ENCODE peak calls at places on chromosomes 3 and 15, in four cellular contexts. F, L, M and A are unnamed samples.
A peak's percentile ranks its signal among the peaks of the same experiment; 100 is the strongest.

GRCh38 chr3:146464005-146464595 is 5.3 kb downstream of the PLSCR2 start:
- DNase-seq in F (no peak), L (no peak), M (no peak), A (no peak)

GRCh38 chr3:32018723-32019564 is 37.4 kb downstream of the ZNF860 start:
- DNase-seq in F (no peak), L (peak; percentile 43), M (no peak), A (no peak)

GRCh38 chr3:16480861-16481569 is 32.5 kb downstream of the RFTN1 start:
- DNase-seq in F (no peak), L (no peak), M (no peak), A (no peak)

GRCh38 chr3:148147896-148148295 is 549.8 kb upstream of the AGTR1 start:
- DNase-seq in F (no peak), L (no peak), M (no peak), A (no peak)

GRCh38 chr3:111725706-111726105 is 130.6 kb upstream of the ZBED2 start:
- DNase-seq in F (no peak), L (no peak), M (no peak), A (no peak)

GRCh38 chr3:177141899-177142651 is 55.2 kb downstream of the TBL1XR1 start:
- DNase-seq in F (no peak), L (no peak), M (no peak), A (no peak)

GRCh38 chr3:67558429-67558828 is 96.0 kb downstream of the SUCLG2 start:
- DNase-seq in F (no peak), L (no peak), M (no peak), A (no peak)

GRCh38 chr3:101077361-101078011 is 84.3 kb upstream of the ABI3BP start:
- DNase-seq in F (no peak), L (no peak), M (no peak), A (no peak)

GRCh38 chr15:23035964-23036566 is 3.3 kb downstream of the TUBGCP5 start:
- DNase-seq in F (no peak), L (peak; percentile 58), M (peak; percentile 29), A (peak; percentile 48)

GRCh38 chr3:168121175-168121853 is 25.6 kb upstream of the GOLIM4 start:
- DNase-seq in F (no peak), L (no peak), M (peak; percentile 44), A (no peak)

GRCh38 chr3:41318520-41318919 is 119.2 kb downstream of the CTNNB1 start:
- DNase-seq in F (no peak), L (no peak), M (no peak), A (no peak)

GRCh38 chr15:55222588-55222987 is 25.8 kb upstream of the RSL24D1 start:
- DNase-seq in F (no peak), L (peak; percentile 83), M (no peak), A (no peak)

GRCh38 chr3:21515417-21515816 is 235.6 kb downstream of the ZNF385D start:
- DNase-seq in F (no peak), L (no peak), M (no peak), A (no peak)

GRCh38 chr3:82685761-82686160 is 924.3 kb upstream of the GBE1 start:
- DNase-seq in F (no peak), L (no peak), M (no peak), A (no peak)

GRCh38 chr3:113054552-113054951 is 63.8 kb downstream of the GTPBP8 start:
- DNase-seq in F (no peak), L (peak; percentile 45), M (no peak), A (no peak)

GRCh38 chr3:12395349-12396012 is 88.8 kb upstream of the TSEN2 start:
- DNase-seq in F (no peak), L (no peak), M (no peak), A (no peak)

GRCh38 chr3:152339881-152340505 is 71.3 kb downstream of the MBNL1 start:
- DNase-seq in F (no peak), L (no peak), M (no peak), A (no peak)

GRCh38 chr3:10627884-10628572 is 122.6 kb upstream of the ATP2B2 start:
- DNase-seq in F (peak; percentile 21), L (no peak), M (no peak), A (no peak)

GRCh38 chr3:190173426-190173825 is 52.7 kb upstream of the P3H2 start:
- DNase-seq in F (no peak), L (no peak), M (no peak), A (no peak)

GRCh38 chr15:40927497-40928346 is 1.4 kb upstream of the DLL4 start:
- DNase-seq in F (no peak), L (peak; percentile 29), M (peak; percentile 44), A (peak; percentile 85)

GRCh38 chr3:128489860-128490649 is 2.9 kb downstream of the GATA2 start:
- DNase-seq in F (no peak), L (no peak), M (no peak), A (no peak)
- TF ChIP-seq CTCF in F (peak; percentile 11), L (no peak), M (no peak), A (no peak)

GRCh38 chr3:71662553-71662952 is 62.6 kb downstream of the EIF4E3 start:
- DNase-seq in F (no peak), L (no peak), M (no peak), A (no peak)
- TF ChIP-seq POLR2AphosphoS5 in F (no peak), L (no peak), M (no peak), A (no peak)

DNA sequence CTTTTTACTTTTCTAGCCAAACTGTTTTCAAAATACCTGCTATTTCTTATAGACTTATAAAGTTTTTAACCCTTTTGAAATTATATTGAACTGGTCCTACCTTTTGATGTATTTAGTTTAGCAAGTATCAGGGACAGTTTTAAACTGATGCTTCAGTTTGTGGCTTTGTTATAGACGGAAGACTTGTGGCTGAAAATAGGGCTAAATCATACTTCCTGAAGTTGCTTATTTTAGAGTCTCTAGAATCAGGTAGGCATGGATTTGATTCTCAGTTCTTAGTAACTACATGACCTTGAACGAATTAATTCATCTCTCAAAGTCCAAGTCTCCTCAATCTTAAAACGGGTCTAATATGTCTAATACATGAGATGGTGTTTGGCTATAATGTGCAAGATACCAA is 322.8 kb downstream of the RAP2B start:
- DNase-seq in F (no peak), L (no peak), M (no peak), A (no peak)
- H3K27ac ChIP-seq in F (no peak overlapping the region), L (no peak overlapping the region), M (no peak overlapping the region), A (no peak overlapping the region)

DNA sequence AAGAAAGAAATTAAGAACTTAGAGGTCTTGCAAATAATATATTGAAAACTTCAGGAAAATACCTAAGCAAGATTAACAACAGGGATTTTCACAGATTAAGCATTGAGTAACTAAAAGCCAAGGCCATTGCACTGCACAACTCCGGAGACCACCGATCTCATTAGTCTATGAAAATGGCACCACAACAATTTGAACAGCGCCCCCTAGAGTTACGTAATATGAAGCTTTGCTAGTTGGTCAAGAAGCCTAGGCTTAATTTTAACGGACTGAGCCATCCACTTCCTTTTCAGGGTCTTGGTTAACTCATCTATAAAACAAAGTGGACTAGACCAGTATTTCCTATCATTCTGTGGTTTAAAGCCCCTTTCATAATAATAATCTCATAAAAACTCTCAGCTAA is 24.8 kb downstream of the TMEM212 start:
- DNase-seq in F (no peak), L (peak; percentile 22), M (no peak), A (no peak)
- TF ChIP-seq CTCF in F (peak; percentile 57), L (no peak), M (no peak), A (peak; percentile 17)

GRCh38 chr15:90143176-90143655 is 40.9 kb upstream of the IDH2 start:
- DNase-seq in F (peak; percentile 58), L (peak; percentile 90), M (peak; percentile 85), A (peak; percentile 86)
- TF ChIP-seq POLR2AphosphoS5 in F (no peak), L (no peak), M (no peak), A (no peak)

DNA sequence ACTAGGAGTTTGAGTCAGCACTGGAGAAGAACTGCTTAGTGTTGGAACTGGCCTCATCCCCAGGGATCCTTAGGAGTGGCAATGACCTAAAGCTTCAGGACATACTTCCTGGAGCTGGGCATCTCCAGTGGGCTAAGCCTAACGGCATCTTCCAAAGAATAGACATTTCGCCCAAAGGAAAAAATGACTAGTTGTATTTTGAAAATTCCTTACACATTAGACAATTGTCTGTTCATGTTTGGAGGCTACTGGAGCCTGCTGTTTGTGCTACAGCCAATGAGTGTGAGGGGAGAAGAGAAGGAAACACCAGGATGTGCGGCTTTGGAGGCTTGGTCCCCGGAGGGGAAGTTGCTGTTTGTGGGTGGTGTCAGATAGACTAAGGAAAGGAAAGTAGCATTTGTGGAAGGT is 77.6 kb downstream of the POLR2M start:
- DNase-seq in F (no peak), L (no peak), M (no peak), A (no peak)
- H3K27ac ChIP-seq in F (no peak overlapping the region), L (no peak overlapping the region), M (no peak overlapping the region), A (no peak overlapping the region)

GRCh38 chr3:66012711-66013110 is 26.0 kb downstream of the MAGI1 start:
- DNase-seq in F (no peak), L (no peak), M (no peak), A (no peak)
- TF ChIP-seq CTCF in F (no peak), L (no peak), M (no peak), A (no peak)

DNA sequence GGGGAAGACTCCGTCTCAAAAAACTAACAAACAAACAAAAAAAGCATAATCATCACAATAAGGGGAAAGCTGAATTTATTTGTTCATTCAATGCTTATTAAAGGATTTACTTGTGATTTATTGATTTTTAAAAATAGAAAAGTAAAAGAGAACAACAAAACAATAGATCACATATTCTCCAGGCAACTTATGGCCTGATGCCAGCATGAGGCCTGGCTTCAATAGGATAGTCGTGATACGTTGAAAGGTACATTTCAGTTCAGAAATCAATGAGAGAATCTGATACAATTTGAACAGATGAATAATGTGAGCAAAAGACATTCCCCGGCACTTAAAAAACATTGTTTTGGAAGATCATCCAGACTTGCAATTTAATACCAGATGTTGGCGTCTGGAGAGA is 230.4 kb upstream of the HES1 start:
- DNase-seq in F (no peak), L (no peak), M (no peak), A (no peak)
- TF ChIP-seq POLR2AphosphoS5 in F (no peak), L (no peak), M (no peak), A (no peak)

GRCh38 chr15:57676578-57676977 is 29.9 kb upstream of the POLR2M start:
- DNase-seq in F (no peak), L (no peak), M (no peak), A (no peak)

GRCh38 chr15:57677206-57677605 is 29.3 kb upstream of the POLR2M start:
- DNase-seq in F (no peak), L (no peak), M (no peak), A (no peak)

GRCh38 chr15:57681011-57681410 is 25.5 kb upstream of the POLR2M start:
- DNase-seq in F (no peak), L (no peak), M (no peak), A (no peak)

GRCh38 chr15:57683481-57683880 is 23.0 kb upstream of the POLR2M start:
- DNase-seq in F (no peak), L (no peak), M (no peak), A (no peak)

DNA sequence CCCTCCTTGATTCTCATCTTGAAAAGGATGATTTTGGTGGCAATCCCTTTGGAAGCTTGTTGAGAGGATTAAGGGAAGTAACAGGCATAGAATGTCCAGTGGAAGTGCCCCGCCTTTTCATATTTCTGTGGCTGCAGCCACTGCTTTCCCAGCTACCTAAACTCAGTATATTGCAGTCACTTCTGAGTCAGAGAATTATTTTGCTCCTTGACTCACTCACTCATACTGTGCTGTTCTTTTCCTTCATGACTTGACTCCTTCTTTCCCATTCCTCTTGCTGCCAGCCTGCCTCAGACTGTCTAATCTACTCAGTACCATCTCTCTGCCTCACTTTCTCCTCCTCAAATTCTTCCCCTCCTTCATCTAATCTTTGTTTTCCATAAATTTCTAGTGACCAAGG is 26.5 kb upstream of the POLR2M start:
- DNase-seq in F (no peak), L (no peak), M (no peak), A (no peak)
- H3K27ac ChIP-seq in F (no peak overlapping the region), L (no peak overlapping the region), M (no peak overlapping the region), A (no peak overlapping the region)